ENCODE peak calls at places on chromosomes 1 and 21, in eight cellular contexts. X is neural progenitor cell, Q is ovary, Y is heart left ventricle, E is A549, T is IMR-90, H is Peyer's patch, L is testis. C is an unnamed sample. For H3K4me1, the result is how much of the 10 kb centered on the place peaks cover.

GRCh38 chr1:22618056-22618455 is 18.4 kb upstream of the C1QA start:
- DNase-seq in X (no peak), Q (no peak), Y (no peak), E (no peak), T (no peak), H (no peak), L (no peak), C (no peak)

GRCh38 chr1:43321331-43321891 is 16.2 kb upstream of the MPL start:
- DNase-seq in X (no peak), Q (no peak), Y (no peak), E (no peak), T (no peak), H (no peak), L (no peak), C (no peak)

GRCh38 chr1:106975944-106976343 is 80.5 kb upstream of the PRMT6 start:
- DNase-seq in X (no peak), Q (no peak), Y (no peak), E (peak), T (peak), H (no peak), L (no peak), C (no peak)

GRCh38 chr1:207803678-207804077 is 51.8 kb downstream of the CD46 start:
- DNase-seq in X (no peak), Q (no peak), Y (no peak), E (no peak), T (no peak), H (no peak), L (no peak), C (no peak)

GRCh38 chr1:85333186-85333585 is 56.8 kb upstream of the BCL10 start:
- DNase-seq in X (no peak), Q (no peak), Y (no peak), E (no peak), T (no peak), H (no peak), L (no peak), C (no peak)

GRCh38 chr1:110310300-110310699 is 28.9 kb upstream of the RBM15 start:
- DNase-seq in X (no peak), Q (no peak), Y (peak), E (no peak), T (no peak), H (no peak), L (no peak), C (no peak)

GRCh38 chr1:224691526-224691925 is 75.4 kb downstream of the CNIH3 start:
- DNase-seq in X (no peak), Q (no peak), Y (no peak), E (no peak), T (no peak), H (no peak), L (no peak), C (no peak)

GRCh38 chr1:150420560-150421265 is 56.8 kb downstream of the RPRD2 start:
- DNase-seq in X (no peak), Q (no peak), Y (no peak), E (no peak), T (peak), H (no peak), L (no peak), C (no peak)

GRCh38 chr1:197865809-197866208 is 36.6 kb upstream of the C1orf53 start:
- DNase-seq in X (no peak), Q (no peak), Y (no peak), E (no peak), T (no peak), H (no peak), L (no peak), C (no peak)

GRCh38 chr21:29490016-29490415 is 191.3 kb downstream of the BACH1 start:
- DNase-seq in X (no peak), Q (no peak), Y (no peak), E (no peak), T (peak), H (no peak), L (no peak), C (no peak)

GRCh38 chr1:10867914-10868598 is 71.6 kb upstream of the CASZ1 start:
- DNase-seq in X (peak), Q (no peak), Y (no peak), E (no peak), T (no peak), H (no peak), L (no peak), C (no peak)

GRCh38 chr1:161706116-161706482 is 930 bp upstream of the FCRLA start:
- DNase-seq in X (no peak), Q (no peak), Y (no peak), E (no peak), T (peak), H (no peak), L (no peak), C (no peak)

GRCh38 chr1:53604291-53604919 is 134.6 kb downstream of the GLIS1 start:
- DNase-seq in X (no peak), Q (no peak), Y (no peak), E (no peak), T (no peak), H (no peak), L (no peak), C (no peak)

GRCh38 chr1:7856345-7856744 is 3.5 kb upstream of the UTS2 start:
- DNase-seq in X (peak), Q (no peak), Y (no peak), E (no peak), T (no peak), H (no peak), L (no peak), C (no peak)

GRCh38 chr1:224223819-224224714 is 41.0 kb downstream of the DEGS1 start:
- DNase-seq in X (no peak), Q (no peak), Y (no peak), E (peak), T (peak), H (no peak), L (no peak), C (no peak)

GRCh38 chr1:230138561-230139239 is 71.7 kb downstream of the GALNT2 start:
- DNase-seq in X (no peak), Q (no peak), Y (no peak), E (no peak), T (no peak), H (no peak), L (no peak), C (no peak)
- H3K4me1 ChIP-seq in X (under half), Q (under half), Y (half or more), E (under half), T (under half), H (under half), L (half or more), C (under half)

DNA sequence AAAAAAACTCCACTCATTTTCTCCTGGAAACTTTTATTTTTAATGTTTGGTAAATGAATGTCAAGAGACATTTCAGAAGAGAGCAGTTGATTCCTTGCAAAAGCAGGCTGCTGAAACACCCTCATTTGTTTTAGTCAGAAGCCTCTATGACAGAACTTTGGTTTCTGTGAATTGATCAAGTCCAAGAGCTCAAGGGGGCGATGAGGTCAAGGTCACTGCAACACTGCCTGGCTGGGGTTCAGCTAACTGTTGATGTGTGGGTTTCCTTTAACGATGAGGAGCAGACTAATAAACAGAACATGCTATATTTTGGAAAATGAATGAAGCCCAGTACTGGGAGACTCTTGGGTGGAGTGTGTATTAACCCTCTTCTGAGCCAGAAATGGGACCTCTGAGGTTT is 109.4 kb downstream of the ZC3H11B start:
- DNase-seq in X (no peak), Q (no peak), Y (no peak), E (no peak), T (no peak), H (no peak), L (no peak), C (no peak)
- H3K27ac ChIP-seq in X (no peak), Q (no peak), Y (no peak), E (no peak), T (no peak), H (no peak), L (no peak), C (no peak)

DNA sequence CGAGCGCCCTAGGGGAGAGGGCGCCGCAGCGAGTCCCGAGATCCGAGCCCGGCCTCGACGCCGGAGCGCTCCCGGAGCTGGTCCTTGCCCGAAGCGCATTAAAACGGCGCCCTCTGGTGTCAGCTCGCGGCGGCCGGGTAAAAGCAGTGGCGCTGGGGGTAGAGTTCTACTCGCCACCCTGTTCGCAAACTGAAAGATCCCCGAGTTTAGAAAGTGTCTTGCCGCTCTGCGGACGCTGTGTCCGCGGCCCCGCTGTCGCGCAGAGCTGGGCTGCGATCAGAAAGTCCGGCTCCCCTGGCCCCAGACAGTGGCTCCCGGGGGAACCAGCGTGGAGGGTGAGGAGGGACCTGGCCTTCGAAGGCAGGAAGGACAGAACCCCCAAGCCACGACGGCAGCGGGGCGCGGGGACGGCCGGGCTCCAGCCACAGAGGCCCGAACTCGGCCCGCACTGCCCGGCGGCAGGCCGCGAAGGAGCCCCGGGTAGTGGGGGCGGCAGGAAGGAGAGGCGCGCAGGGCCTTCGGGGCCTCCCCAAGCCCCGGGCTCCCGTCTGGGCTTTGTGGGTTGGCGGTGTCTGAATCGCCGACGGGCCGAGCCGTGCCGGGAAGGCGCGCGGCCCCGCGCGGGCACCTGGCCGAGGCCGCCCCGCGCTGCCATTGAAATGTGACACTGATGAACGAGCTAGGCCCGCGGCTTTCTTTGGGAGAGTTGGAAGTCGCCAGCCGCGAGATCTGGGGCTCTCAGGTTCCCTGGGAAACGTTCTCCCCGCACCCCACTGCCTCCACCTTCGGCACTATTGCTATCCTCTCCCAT is 39.1 kb upstream of the NFIA start:
- DNase-seq in X (peak), Q (peak), Y (peak), E (peak), T (peak), H (peak), L (peak), C (peak)
- H3K4me3 ChIP-seq in X (peak), Q (peak), Y (peak), E (peak), T (peak), H (peak), L (peak), C (no peak)

GRCh38 chr21:36169465-36170128 is 13.0 kb downstream of the DOP1B start:
- DNase-seq in X (no peak), Q (no peak), Y (no peak), E (no peak), T (no peak), H (no peak), L (no peak), C (no peak)

GRCh38 chr21:36170823-36171222 is 14.2 kb downstream of the DOP1B start:
- DNase-seq in X (no peak), Q (no peak), Y (no peak), E (no peak), T (no peak), H (no peak), L (no peak), C (no peak)

GRCh38 chr21:36166705-36167104 is 10.1 kb downstream of the DOP1B start:
- DNase-seq in X (no peak), Q (no peak), Y (no peak), E (no peak), T (no peak), H (no peak), L (no peak), C (no peak)

GRCh38 chr21:36171741-36172331 is 15.2 kb downstream of the DOP1B start:
- DNase-seq in X (no peak), Q (no peak), Y (peak), E (no peak), T (peak), H (no peak), L (no peak), C (no peak)

GRCh38 chr21:36171327-36171726 is 14.7 kb downstream of the DOP1B start:
- DNase-seq in X (no peak), Q (no peak), Y (no peak), E (no peak), T (no peak), H (no peak), L (no peak), C (no peak)
- H3K4me1 ChIP-seq in X (under half), Q (under half), Y (under half), E (under half), T (under half), H (under half), L (under half), C (under half)

DNA sequence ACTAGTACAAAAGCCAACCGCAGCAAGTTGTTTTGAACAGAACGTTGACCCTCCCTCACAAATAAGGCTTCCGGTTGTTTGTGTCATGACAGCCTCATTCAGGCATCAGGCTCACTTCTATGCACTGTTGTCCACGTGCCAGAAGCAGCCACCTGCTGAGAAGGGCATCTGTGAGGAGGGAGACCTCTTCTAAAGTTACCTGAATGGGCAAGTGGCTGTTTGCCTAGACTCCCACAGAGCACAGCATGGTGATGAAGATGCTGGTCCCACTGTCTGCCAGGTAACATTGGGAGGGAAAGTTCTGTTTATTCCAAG is 176.1 kb downstream of the CLIC6 start:
- DNase-seq in X (no peak), Q (no peak), Y (no peak), E (no peak), T (no peak), H (no peak), L (no peak), C (no peak)
- H3K27ac ChIP-seq in X (no peak), Q (no peak), Y (peak), E (peak), T (peak), H (peak), L (peak), C (no peak)

DNA sequence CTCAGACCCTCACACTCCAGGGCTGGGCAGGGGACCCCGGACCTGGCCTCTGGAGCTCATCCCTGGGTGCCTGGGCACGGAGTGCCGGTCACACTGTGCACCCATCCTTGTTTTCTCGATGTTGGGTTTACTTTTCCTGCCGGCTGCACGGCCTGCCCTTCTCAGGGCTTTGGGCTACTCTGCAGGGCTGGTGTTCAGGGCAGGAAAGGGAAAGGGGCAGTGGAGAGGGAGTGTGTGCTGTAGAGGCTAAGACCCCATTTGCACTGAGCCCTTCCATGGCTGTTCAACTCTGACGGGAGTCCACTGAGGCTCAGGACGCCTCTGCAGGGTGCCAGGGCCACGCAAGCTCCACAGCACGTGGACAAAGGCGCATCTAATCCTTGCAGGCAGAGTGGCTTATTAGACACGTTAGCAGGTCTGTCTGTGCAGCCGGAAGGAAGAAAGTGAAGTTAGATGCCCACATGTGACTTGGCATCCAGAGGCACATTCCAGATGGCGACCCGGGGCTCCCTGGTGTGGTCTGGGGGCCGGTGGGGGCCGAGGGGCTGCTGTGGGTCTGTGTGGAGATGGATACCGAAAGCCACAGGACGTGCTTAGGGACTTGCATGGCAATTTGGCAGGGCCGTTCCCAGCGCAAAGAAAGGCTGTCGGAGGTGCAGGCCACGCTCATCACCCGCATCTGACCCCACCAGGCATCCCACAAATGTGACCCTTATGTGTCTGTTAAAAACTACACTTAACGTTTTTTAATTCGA is 33.6 kb downstream of the COL18A1 start:
- DNase-seq in X (no peak), Q (peak), Y (no peak), E (no peak), T (no peak), H (no peak), L (no peak), C (no peak)
- H3K4me3 ChIP-seq in X (no peak), Q (no peak), Y (peak), E (no peak), T (no peak), H (no peak), L (no peak), C (no peak)

DNA sequence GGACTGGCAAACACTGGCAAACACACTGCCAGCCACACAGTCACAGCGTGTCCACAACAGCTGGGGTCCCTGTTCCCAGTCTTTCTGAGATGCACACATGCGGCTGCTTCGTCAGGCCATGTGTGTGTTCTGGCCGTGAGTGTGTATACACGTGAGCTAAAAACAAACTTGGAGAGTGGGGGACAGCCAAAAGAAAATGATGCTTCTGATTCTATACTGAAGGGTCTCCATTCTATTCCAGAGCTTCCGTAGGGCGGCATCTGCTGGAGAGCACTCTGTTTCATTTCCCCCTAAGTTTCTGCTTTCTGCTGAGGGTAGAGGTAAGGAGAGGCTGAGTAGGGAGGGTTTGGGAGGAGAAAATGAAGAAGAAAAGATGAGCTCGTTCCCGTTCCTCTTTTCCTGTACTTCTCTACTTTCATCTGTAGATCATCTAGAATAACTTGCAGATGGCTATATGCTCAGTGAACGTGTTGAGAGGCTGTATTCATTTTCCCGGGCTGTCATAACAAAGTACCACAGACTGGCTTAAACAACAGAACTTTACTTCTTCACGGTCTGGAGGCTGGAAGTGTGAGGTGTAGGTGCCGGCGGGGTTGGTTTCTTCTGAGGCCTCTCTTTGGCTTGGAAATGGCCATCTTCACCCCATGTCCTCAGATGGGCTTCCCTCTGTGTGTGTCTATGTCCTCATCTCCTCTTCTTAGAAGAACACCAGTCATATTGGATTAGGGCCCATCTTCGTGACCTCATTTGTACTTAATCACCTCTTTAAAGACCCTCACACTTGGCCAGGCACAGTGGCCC is 151.6 kb downstream of the TOMM20 start:
- DNase-seq in X (no peak), Q (no peak), Y (no peak), E (no peak), T (no peak), H (no peak), L (no peak), C (no peak)
- H3K4me1 ChIP-seq in X (under half), Q (under half), Y (half or more), E (half or more), T (half or more), H (under half), L (under half), C (under half)

GRCh38 chr1:17419626-17420328 is 19.7 kb downstream of the RCC2 start:
- DNase-seq in X (peak), Q (peak), Y (peak), E (peak), T (peak), H (peak), L (peak), C (peak)

GRCh38 chr1:17414022-17414421 is 25.5 kb downstream of the RCC2 start:
- DNase-seq in X (no peak), Q (no peak), Y (no peak), E (no peak), T (peak), H (no peak), L (no peak), C (no peak)

GRCh38 chr1:17420361-17420760 is 19.1 kb downstream of the RCC2 start:
- DNase-seq in X (no peak), Q (no peak), Y (no peak), E (no peak), T (no peak), H (no peak), L (no peak), C (no peak)

GRCh38 chr1:17412093-17412870 is 27.2 kb downstream of the RCC2 start:
- DNase-seq in X (no peak), Q (no peak), Y (no peak), E (no peak), T (no peak), H (no peak), L (no peak), C (no peak)

GRCh38 chr1:17416389-17416788 is 23.1 kb downstream of the RCC2 start:
- DNase-seq in X (no peak), Q (no peak), Y (no peak), E (no peak), T (no peak), H (no peak), L (no peak), C (no peak)
- H3K27ac ChIP-seq in X (no peak), Q (no peak), Y (no peak), E (no peak), T (no peak), H (no peak), L (no peak), C (no peak)

DNA sequence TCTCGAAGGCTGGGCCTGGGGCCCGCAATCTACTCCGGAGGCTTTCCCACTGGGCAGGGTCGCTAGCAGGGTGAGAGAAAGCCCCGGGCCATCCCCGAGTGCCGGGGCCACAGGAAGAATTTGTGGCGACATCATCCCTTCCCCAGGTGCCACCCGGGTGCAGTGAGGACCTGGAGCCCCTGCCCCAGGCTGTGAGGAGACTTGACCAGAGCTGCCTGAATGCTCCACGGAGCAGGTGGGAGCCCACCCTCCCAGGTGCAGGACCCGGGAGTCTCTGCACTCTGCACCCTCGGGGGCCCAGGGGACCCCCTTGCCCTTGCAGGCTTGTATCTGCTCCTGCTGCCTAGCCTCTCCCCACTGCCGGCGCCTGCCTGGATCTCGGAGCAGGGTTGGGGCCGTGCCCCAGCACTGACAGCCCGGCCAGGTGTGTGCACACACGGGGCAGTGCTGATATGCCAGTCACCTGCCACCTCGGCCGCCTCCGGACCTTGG is 67.5 kb upstream of the RGS7 start:
- DNase-seq in X (no peak), Q (no peak), Y (no peak), E (no peak), T (no peak), H (no peak), L (no peak), C (no peak)
- H3K4me3 ChIP-seq in X (peak), Q (no peak), Y (peak), E (peak), T (peak), H (peak), L (no peak), C (no peak)